ENCODE peak calls at places on chromosomes 3 and 15, in four cellular contexts. One of them, this sample, is unnamed. For H3K27me3, the result is how much of the 10 kb centered on the place peaks cover.

GRCh38 chr3:98812851-98813374 is 49.8 kb downstream of the ST3GAL6 start:
- DNase-seq in BJ: no peak
- DNase-seq in sigmoid colon: no peak
- DNase-seq in body of pancreas: peak
- DNase-seq in this sample: no peak

GRCh38 chr15:62545392-62546227 is 380.5 kb upstream of the C2CD4B start:
- DNase-seq in sigmoid colon: peak
- DNase-seq in body of pancreas: peak
- DNase-seq in BJ: peak
- DNase-seq in this sample: no peak

GRCh38 chr15:68774120-68774519 is 46.6 kb downstream of the ANP32A start:
- DNase-seq in body of pancreas: no peak
- DNase-seq in sigmoid colon: no peak
- DNase-seq in BJ: no peak
- DNase-seq in this sample: no peak

GRCh38 chr3:48306860-48307530 is 26.5 kb downstream of the SPINK8 start:
- DNase-seq in sigmoid colon: no peak
- DNase-seq in body of pancreas: no peak
- DNase-seq in BJ: no peak
- DNase-seq in this sample: no peak

GRCh38 chr3:53570709-53571108 is 76.3 kb downstream of the CACNA1D start:
- DNase-seq in BJ: no peak
- DNase-seq in sigmoid colon: no peak
- DNase-seq in body of pancreas: no peak
- DNase-seq in this sample: no peak

GRCh38 chr15:55683366-55683765 is 59.6 kb downstream of the PRTG start:
- DNase-seq in BJ: no peak
- DNase-seq in body of pancreas: no peak
- DNase-seq in sigmoid colon: no peak
- DNase-seq in this sample: peak

GRCh38 chr3:124833710-124834332 is 53.3 kb downstream of the ITGB5 start:
- DNase-seq in body of pancreas: no peak
- DNase-seq in BJ: no peak
- DNase-seq in sigmoid colon: no peak
- DNase-seq in this sample: no peak

GRCh38 chr15:48003447-48003846 is 117.3 kb upstream of the SLC24A5 start:
- DNase-seq in BJ: no peak
- DNase-seq in sigmoid colon: no peak
- DNase-seq in body of pancreas: no peak
- DNase-seq in this sample: no peak

GRCh38 chr3:114144909-114145688 is 33.8 kb downstream of the DRD3 start:
- DNase-seq in BJ: peak
- DNase-seq in body of pancreas: peak
- DNase-seq in sigmoid colon: no peak
- DNase-seq in this sample: peak

GRCh38 chr3:185702564-185703225 is 116.6 kb downstream of the SENP2 start:
- DNase-seq in BJ: no peak
- DNase-seq in body of pancreas: peak
- DNase-seq in sigmoid colon: no peak
- DNase-seq in this sample: no peak

GRCh38 chr15:33243393-33243792 is 48.9 kb upstream of the FMN1 start:
- DNase-seq in BJ: no peak
- DNase-seq in sigmoid colon: no peak
- DNase-seq in body of pancreas: no peak
- DNase-seq in this sample: no peak

GRCh38 chr15:81270781-81271491 is 53.0 kb downstream of the STARD5 start:
- DNase-seq in sigmoid colon: no peak
- DNase-seq in body of pancreas: no peak
- DNase-seq in BJ: no peak
- DNase-seq in this sample: peak

GRCh38 chr15:26038693-26039092 is 175.6 kb upstream of the ATP10A start:
- DNase-seq in body of pancreas: no peak
- DNase-seq in BJ: no peak
- DNase-seq in sigmoid colon: no peak
- DNase-seq in this sample: no peak

GRCh38 chr15:26032162-26032846 is 169.2 kb upstream of the ATP10A start:
- DNase-seq in sigmoid colon: no peak
- DNase-seq in body of pancreas: no peak
- DNase-seq in BJ: no peak
- DNase-seq in this sample: no peak

DNA sequence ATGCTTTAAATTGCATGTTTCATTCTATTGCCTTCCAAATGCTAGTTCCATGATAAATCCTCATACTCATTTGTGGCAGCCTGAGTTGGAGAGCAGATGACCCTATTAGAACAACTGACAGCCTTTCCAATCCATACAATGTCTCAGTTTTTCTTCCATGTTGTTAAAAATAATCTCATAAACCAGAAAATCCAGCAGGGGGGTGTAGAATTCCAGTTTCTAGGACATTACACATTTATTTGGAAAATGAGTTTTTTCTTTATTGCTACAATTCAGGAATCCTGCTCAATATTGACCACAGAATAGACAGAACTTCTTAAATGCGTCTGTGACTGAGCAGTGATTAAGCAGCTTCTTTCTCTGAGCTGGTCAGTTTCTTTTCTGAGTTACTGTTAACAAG is 174.2 kb upstream of the ATP10A start:
- DNase-seq in sigmoid colon: no peak
- DNase-seq in BJ: no peak
- DNase-seq in body of pancreas: no peak
- DNase-seq in this sample: no peak
- TF ChIP-seq CTCF in sigmoid colon: no peak
- TF ChIP-seq CTCF in BJ: peak
- TF ChIP-seq CTCF in body of pancreas: no peak
- TF ChIP-seq CTCF in this sample: no peak

DNA sequence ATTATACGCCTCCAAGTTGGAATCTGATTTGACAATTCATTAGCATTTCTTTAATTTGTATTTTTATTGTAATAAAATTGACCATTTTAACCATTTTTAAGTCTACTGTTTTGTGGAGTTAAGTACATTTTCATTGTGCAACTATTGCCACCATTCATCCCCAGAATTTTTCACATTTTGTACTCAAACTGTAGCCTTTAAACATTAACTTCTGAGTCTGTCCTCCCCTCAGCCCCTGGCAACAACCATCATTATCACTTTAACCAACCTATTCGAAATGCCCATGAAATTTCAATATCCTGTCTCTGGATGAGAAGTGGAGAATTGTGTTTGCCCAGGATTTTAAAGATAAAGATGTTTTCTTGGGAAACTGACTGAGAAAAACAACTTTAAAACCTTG is 27.7 kb downstream of the IL1RAP start:
- DNase-seq in body of pancreas: no peak
- DNase-seq in BJ: no peak
- DNase-seq in sigmoid colon: no peak
- DNase-seq in this sample: no peak
- H3K27me3 ChIP-seq in body of pancreas: under half
- H3K27me3 ChIP-seq in BJ: under half
- H3K27me3 ChIP-seq in sigmoid colon: under half
- H3K27me3 ChIP-seq in this sample: under half

GRCh38 chr3:62604301-62604700 is 231.0 kb upstream of the FEZF2 start:
- DNase-seq in sigmoid colon: no peak
- DNase-seq in body of pancreas: no peak
- DNase-seq in BJ: peak
- DNase-seq in this sample: no peak

GRCh38 chr3:62602987-62603386 is 229.6 kb upstream of the FEZF2 start:
- DNase-seq in BJ: no peak
- DNase-seq in body of pancreas: no peak
- DNase-seq in sigmoid colon: no peak
- DNase-seq in this sample: no peak

GRCh38 chr3:62597481-62597880 is 224.1 kb upstream of the FEZF2 start:
- DNase-seq in sigmoid colon: no peak
- DNase-seq in body of pancreas: no peak
- DNase-seq in BJ: no peak
- DNase-seq in this sample: no peak

GRCh38 chr3:62601238-62601856 is 228.0 kb upstream of the FEZF2 start:
- DNase-seq in body of pancreas: no peak
- DNase-seq in sigmoid colon: no peak
- DNase-seq in BJ: peak
- DNase-seq in this sample: no peak

GRCh38 chr3:62600033-62600432 is 226.7 kb upstream of the FEZF2 start:
- DNase-seq in sigmoid colon: no peak
- DNase-seq in BJ: no peak
- DNase-seq in body of pancreas: no peak
- DNase-seq in this sample: no peak
- TF ChIP-seq CTCF in sigmoid colon: no peak
- TF ChIP-seq CTCF in BJ: no peak
- TF ChIP-seq CTCF in body of pancreas: no peak
- TF ChIP-seq CTCF in this sample: no peak

DNA sequence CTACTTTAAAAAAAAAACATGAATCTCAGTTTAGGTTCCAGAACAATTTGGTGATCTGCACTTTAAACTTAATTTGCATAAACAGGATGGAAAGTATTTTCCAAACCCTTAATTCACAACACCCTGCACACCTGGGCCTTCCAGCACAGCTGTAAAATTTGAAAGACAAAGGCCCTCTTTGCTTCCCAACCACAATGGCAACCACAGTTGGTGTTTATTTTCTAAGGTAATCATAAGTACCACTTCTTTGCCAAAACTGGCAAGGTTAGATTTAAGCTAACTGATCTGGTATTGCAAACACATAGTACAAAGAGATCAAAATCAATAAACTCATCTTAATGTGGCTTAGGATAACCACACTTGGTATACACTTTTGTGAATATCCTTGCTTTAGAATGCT is 4.1 kb downstream of the LRIG1 start:
- DNase-seq in BJ: no peak
- DNase-seq in sigmoid colon: no peak
- DNase-seq in body of pancreas: no peak
- DNase-seq in this sample: no peak
- H3K27me3 ChIP-seq in BJ: under half
- H3K27me3 ChIP-seq in sigmoid colon: under half
- H3K27me3 ChIP-seq in body of pancreas: under half
- H3K27me3 ChIP-seq in this sample: under half

GRCh38 chr3:31568649-31569048 is 35.9 kb downstream of the STT3B start:
- DNase-seq in body of pancreas: no peak
- DNase-seq in sigmoid colon: no peak
- DNase-seq in BJ: no peak
- DNase-seq in this sample: no peak

GRCh38 chr3:31565288-31565687 is 32.6 kb downstream of the STT3B start:
- DNase-seq in sigmoid colon: no peak
- DNase-seq in body of pancreas: no peak
- DNase-seq in BJ: no peak
- DNase-seq in this sample: no peak

GRCh38 chr3:31571325-31571724 is 38.6 kb downstream of the STT3B start:
- DNase-seq in BJ: no peak
- DNase-seq in sigmoid colon: no peak
- DNase-seq in body of pancreas: no peak
- DNase-seq in this sample: no peak

GRCh38 chr3:31562525-31562924 is 29.8 kb downstream of the STT3B start:
- DNase-seq in body of pancreas: no peak
- DNase-seq in BJ: no peak
- DNase-seq in sigmoid colon: no peak
- DNase-seq in this sample: no peak

DNA sequence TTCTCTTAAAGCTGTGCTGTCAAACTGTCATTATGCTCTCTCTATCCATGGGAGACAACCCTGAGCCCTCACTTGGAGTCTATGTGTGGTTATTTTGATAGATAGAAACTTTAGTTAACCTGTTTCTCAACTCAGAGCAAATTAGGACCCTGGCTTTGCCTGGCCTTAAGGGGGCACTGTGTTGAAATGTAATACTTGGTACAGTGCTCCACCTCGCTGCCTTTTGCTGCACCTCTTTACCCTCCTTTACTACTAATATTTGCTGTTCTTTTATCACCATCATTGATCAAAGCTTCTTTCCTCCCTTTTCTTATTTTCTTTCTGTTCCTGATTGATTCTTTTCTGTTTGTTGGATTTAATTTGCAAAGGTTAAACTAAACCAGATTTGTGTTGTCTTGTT is 34.3 kb downstream of the STT3B start:
- DNase-seq in body of pancreas: no peak
- DNase-seq in sigmoid colon: no peak
- DNase-seq in BJ: no peak
- DNase-seq in this sample: no peak
- TF ChIP-seq CTCF in body of pancreas: no peak
- TF ChIP-seq CTCF in sigmoid colon: no peak
- TF ChIP-seq CTCF in BJ: peak
- TF ChIP-seq CTCF in this sample: peak

GRCh38 chr3:43629741-43630140 is 7.9 kb upstream of the ANO10 start:
- DNase-seq in BJ: no peak
- DNase-seq in sigmoid colon: no peak
- DNase-seq in body of pancreas: no peak
- DNase-seq in this sample: no peak
- H3K27me3 ChIP-seq in BJ: under half
- H3K27me3 ChIP-seq in sigmoid colon: under half
- H3K27me3 ChIP-seq in body of pancreas: under half
- H3K27me3 ChIP-seq in this sample: under half

GRCh38 chr15:66389098-66389858 is 2.6 kb downstream of the MAP2K1 start:
- DNase-seq in BJ: no peak
- DNase-seq in sigmoid colon: no peak
- DNase-seq in body of pancreas: no peak
- DNase-seq in this sample: no peak

GRCh38 chr15:66386204-66387123 is at the start of gene MAP2K1:
- DNase-seq in body of pancreas: peak
- DNase-seq in sigmoid colon: peak
- DNase-seq in BJ: peak
- DNase-seq in this sample: peak

GRCh38 chr15:66388057-66388363 is 1.3 kb downstream of the MAP2K1 start:
- DNase-seq in body of pancreas: no peak
- DNase-seq in sigmoid colon: no peak
- DNase-seq in BJ: no peak
- DNase-seq in this sample: no peak

GRCh38 chr15:66388576-66388975 is 1.9 kb downstream of the MAP2K1 start:
- DNase-seq in body of pancreas: no peak
- DNase-seq in BJ: no peak
- DNase-seq in sigmoid colon: no peak
- DNase-seq in this sample: no peak

GRCh38 chr15:66387176-66388056 is 704 bp downstream of the MAP2K1 start:
- DNase-seq in sigmoid colon: peak
- DNase-seq in BJ: no peak
- DNase-seq in body of pancreas: peak
- DNase-seq in this sample: peak
- TF ChIP-seq CTCF in sigmoid colon: peak
- TF ChIP-seq CTCF in BJ: peak
- TF ChIP-seq CTCF in body of pancreas: no peak
- TF ChIP-seq CTCF in this sample: peak

This sample was measured in WERI-Rb-1.